ENCODE peak calls at places on chromosome 10, in seven cellular contexts. One of them, this sample, is unnamed.

GRCh38 chr10:80429521-80429966 is 21.2 kb downstream of the PRXL2A start:
- DNase-seq in HS-5: no peak
- DNase-seq in DMS 273 treated with DMSO at 0.1 percent for 48 hours: no peak
- DNase-seq in germinal center: no peak
- DNase-seq in LoVo: peak
- DNase-seq in GM12891: no peak
- DNase-seq in EL: peak
- DNase-seq in this sample: no peak

GRCh38 chr10:3774018-3774813 is 10.8 kb downstream of the KLF6 start:
- DNase-seq in HS-5: no peak
- DNase-seq in DMS 273 treated with DMSO at 0.1 percent for 48 hours: no peak
- DNase-seq in germinal center: no peak
- DNase-seq in LoVo: no peak
- DNase-seq in GM12891: no peak
- DNase-seq in EL: no peak
- DNase-seq in this sample: no peak

GRCh38 chr10:74586088-74586585 is 240.3 kb upstream of the KAT6B start:
- DNase-seq in HS-5: no peak
- DNase-seq in DMS 273 treated with DMSO at 0.1 percent for 48 hours: peak
- DNase-seq in germinal center: no peak
- DNase-seq in LoVo: no peak
- DNase-seq in GM12891: no peak
- DNase-seq in EL: no peak
- DNase-seq in this sample: peak

GRCh38 chr10:22683995-22684305 is 30.4 kb downstream of the PIP4K2A start:
- DNase-seq in HS-5: no peak
- DNase-seq in DMS 273 treated with DMSO at 0.1 percent for 48 hours: no peak
- DNase-seq in germinal center: peak
- DNase-seq in LoVo: no peak
- DNase-seq in GM12891: no peak
- DNase-seq in EL: peak
- DNase-seq in this sample: no peak

GRCh38 chr10:74743401-74743800 is 83.0 kb upstream of the KAT6B start:
- DNase-seq in HS-5: no peak
- DNase-seq in DMS 273 treated with DMSO at 0.1 percent for 48 hours: no peak
- DNase-seq in germinal center: no peak
- DNase-seq in LoVo: no peak
- DNase-seq in GM12891: no peak
- DNase-seq in EL: no peak
- DNase-seq in this sample: no peak

GRCh38 chr10:43352951-43353350 is 18.5 kb upstream of the FXYD4 start:
- DNase-seq in HS-5: no peak
- DNase-seq in DMS 273 treated with DMSO at 0.1 percent for 48 hours: no peak
- DNase-seq in germinal center: no peak
- DNase-seq in LoVo: no peak
- DNase-seq in GM12891: no peak
- DNase-seq in EL: no peak
- DNase-seq in this sample: no peak

GRCh38 chr10:43816351-43817321 is 168.0 kb upstream of the ZNF32 start:
- DNase-seq in HS-5: peak
- DNase-seq in DMS 273 treated with DMSO at 0.1 percent for 48 hours: no peak
- DNase-seq in germinal center: peak
- DNase-seq in LoVo: no peak
- DNase-seq in GM12891: peak
- DNase-seq in EL: peak
- DNase-seq in this sample: peak

GRCh38 chr10:47409171-47409865 is 25.2 kb upstream of the ZNF488 start:
- DNase-seq in HS-5: no peak
- DNase-seq in DMS 273 treated with DMSO at 0.1 percent for 48 hours: no peak
- DNase-seq in germinal center: no peak
- DNase-seq in LoVo: no peak
- DNase-seq in GM12891: no peak
- DNase-seq in EL: no peak
- DNase-seq in this sample: no peak

GRCh38 chr10:75058142-75058541 is 53.3 kb upstream of the SAMD8 start:
- DNase-seq in HS-5: no peak
- DNase-seq in DMS 273 treated with DMSO at 0.1 percent for 48 hours: no peak
- DNase-seq in germinal center: no peak
- DNase-seq in LoVo: peak
- DNase-seq in GM12891: no peak
- DNase-seq in EL: no peak
- DNase-seq in this sample: no peak

GRCh38 chr10:33799281-33799943 is 464.9 kb upstream of the NRP1 start:
- DNase-seq in HS-5: no peak
- DNase-seq in DMS 273 treated with DMSO at 0.1 percent for 48 hours: no peak
- DNase-seq in germinal center: no peak
- DNase-seq in LoVo: no peak
- DNase-seq in GM12891: no peak
- DNase-seq in EL: peak
- DNase-seq in this sample: no peak

GRCh38 chr10:48258083-48258482 is 16.4 kb downstream of the FRMPD2 start:
- DNase-seq in HS-5: no peak
- DNase-seq in DMS 273 treated with DMSO at 0.1 percent for 48 hours: no peak
- DNase-seq in germinal center: no peak
- DNase-seq in LoVo: no peak
- DNase-seq in GM12891: no peak
- DNase-seq in EL: no peak
- DNase-seq in this sample: no peak

GRCh38 chr10:96259884-96260511 is 11.4 kb downstream of the BLNK start:
- DNase-seq in HS-5: no peak
- DNase-seq in DMS 273 treated with DMSO at 0.1 percent for 48 hours: peak
- DNase-seq in germinal center: no peak
- DNase-seq in LoVo: no peak
- DNase-seq in GM12891: no peak
- DNase-seq in EL: no peak
- DNase-seq in this sample: no peak

GRCh38 chr10:76428541-76429330 is 997.3 kb downstream of the LRMDA start:
- DNase-seq in HS-5: peak
- DNase-seq in DMS 273 treated with DMSO at 0.1 percent for 48 hours: no peak
- DNase-seq in germinal center: no peak
- DNase-seq in LoVo: no peak
- DNase-seq in GM12891: no peak
- DNase-seq in EL: peak
- DNase-seq in this sample: no peak

GRCh38 chr10:31698169-31698890 is 230.3 kb downstream of the ARHGAP12 start:
- DNase-seq in HS-5: no peak
- DNase-seq in DMS 273 treated with DMSO at 0.1 percent for 48 hours: no peak
- DNase-seq in germinal center: no peak
- DNase-seq in LoVo: no peak
- DNase-seq in GM12891: no peak
- DNase-seq in EL: peak
- DNase-seq in this sample: no peak

GRCh38 chr10:97442277-97442676 is 3.5 kb downstream of the EXOSC1 start:
- DNase-seq in HS-5: no peak
- DNase-seq in DMS 273 treated with DMSO at 0.1 percent for 48 hours: no peak
- DNase-seq in germinal center: no peak
- DNase-seq in LoVo: no peak
- DNase-seq in GM12891: no peak
- DNase-seq in EL: no peak
- DNase-seq in this sample: no peak

GRCh38 chr10:3366735-3367405 is 194.3 kb upstream of the PITRM1 start:
- DNase-seq in HS-5: no peak
- DNase-seq in DMS 273 treated with DMSO at 0.1 percent for 48 hours: no peak
- DNase-seq in germinal center: no peak
- DNase-seq in LoVo: no peak
- DNase-seq in GM12891: no peak
- DNase-seq in EL: no peak
- DNase-seq in this sample: no peak

GRCh38 chr10:50431118-50431517 is 179.8 kb upstream of the ASAH2 start:
- DNase-seq in HS-5: no peak
- DNase-seq in DMS 273 treated with DMSO at 0.1 percent for 48 hours: no peak
- DNase-seq in germinal center: no peak
- DNase-seq in LoVo: no peak
- DNase-seq in GM12891: no peak
- DNase-seq in EL: peak
- DNase-seq in this sample: no peak

GRCh38 chr10:86203162-86203905 is 163.3 kb downstream of the GRID1 start:
- DNase-seq in HS-5: no peak
- DNase-seq in DMS 273 treated with DMSO at 0.1 percent for 48 hours: no peak
- DNase-seq in germinal center: no peak
- DNase-seq in LoVo: peak
- DNase-seq in GM12891: no peak
- DNase-seq in EL: no peak
- DNase-seq in this sample: peak

GRCh38 chr10:3426190-3426845 is 253.7 kb upstream of the PITRM1 start:
- DNase-seq in HS-5: peak
- DNase-seq in DMS 273 treated with DMSO at 0.1 percent for 48 hours: no peak
- DNase-seq in germinal center: no peak
- DNase-seq in LoVo: peak
- DNase-seq in GM12891: no peak
- DNase-seq in EL: peak
- DNase-seq in this sample: no peak

GRCh38 chr10:133299224-133299623 is 9.4 kb downstream of the TUBGCP2 start:
- DNase-seq in HS-5: no peak
- DNase-seq in DMS 273 treated with DMSO at 0.1 percent for 48 hours: no peak
- DNase-seq in germinal center: no peak
- DNase-seq in LoVo: no peak
- DNase-seq in GM12891: no peak
- DNase-seq in EL: no peak
- DNase-seq in this sample: no peak

GRCh38 chr10:128219295-128219694 is 93.1 kb upstream of the MKI67 start:
- DNase-seq in HS-5: no peak
- DNase-seq in DMS 273 treated with DMSO at 0.1 percent for 48 hours: no peak
- DNase-seq in germinal center: no peak
- DNase-seq in LoVo: no peak
- DNase-seq in GM12891: no peak
- DNase-seq in EL: no peak
- DNase-seq in this sample: no peak

GRCh38 chr10:111916011-111916410 is 267.6 kb downstream of the GPAM start:
- DNase-seq in HS-5: no peak
- DNase-seq in DMS 273 treated with DMSO at 0.1 percent for 48 hours: no peak
- DNase-seq in germinal center: no peak
- DNase-seq in LoVo: no peak
- DNase-seq in GM12891: no peak
- DNase-seq in EL: no peak
- DNase-seq in this sample: no peak

GRCh38 chr10:101188942-101189341 is 40.3 kb downstream of the LBX1 start:
- DNase-seq in HS-5: no peak
- DNase-seq in DMS 273 treated with DMSO at 0.1 percent for 48 hours: no peak
- DNase-seq in germinal center: no peak
- DNase-seq in LoVo: no peak
- DNase-seq in GM12891: no peak
- DNase-seq in EL: no peak
- DNase-seq in this sample: no peak

GRCh38 chr10:10785627-10786333 is 231.9 kb upstream of the CELF2 start:
- DNase-seq in HS-5: peak
- DNase-seq in DMS 273 treated with DMSO at 0.1 percent for 48 hours: no peak
- DNase-seq in germinal center: no peak
- DNase-seq in LoVo: no peak
- DNase-seq in GM12891: no peak
- DNase-seq in EL: peak
- DNase-seq in this sample: no peak

GRCh38 chr10:2714597-2714996 is 352.8 kb upstream of the PFKP start:
- DNase-seq in HS-5: no peak
- DNase-seq in DMS 273 treated with DMSO at 0.1 percent for 48 hours: no peak
- DNase-seq in germinal center: no peak
- DNase-seq in LoVo: no peak
- DNase-seq in GM12891: no peak
- DNase-seq in EL: no peak
- DNase-seq in this sample: no peak

GRCh38 chr10:114687459-114687858 is 29.4 kb upstream of the ABLIM1 start:
- DNase-seq in HS-5: no peak
- DNase-seq in DMS 273 treated with DMSO at 0.1 percent for 48 hours: no peak
- DNase-seq in germinal center: no peak
- DNase-seq in LoVo: no peak
- DNase-seq in GM12891: no peak
- DNase-seq in EL: no peak
- DNase-seq in this sample: no peak

GRCh38 chr10:33134011-33134751 is 176.2 kb upstream of the ITGB1 start:
- DNase-seq in HS-5: no peak
- DNase-seq in DMS 273 treated with DMSO at 0.1 percent for 48 hours: no peak
- DNase-seq in germinal center: no peak
- DNase-seq in LoVo: peak
- DNase-seq in GM12891: no peak
- DNase-seq in EL: peak
- DNase-seq in this sample: peak

GRCh38 chr10:111076191-111076681 is 593 bp upstream of the ADRA2A start:
- DNase-seq in HS-5: peak
- DNase-seq in DMS 273 treated with DMSO at 0.1 percent for 48 hours: peak
- DNase-seq in germinal center: peak
- DNase-seq in LoVo: peak
- DNase-seq in GM12891: peak
- DNase-seq in EL: peak
- DNase-seq in this sample: peak

GRCh38 chr10:129926066-129927055 is 37.7 kb downstream of the EBF3 start:
- DNase-seq in HS-5: no peak
- DNase-seq in DMS 273 treated with DMSO at 0.1 percent for 48 hours: no peak
- DNase-seq in germinal center: no peak
- DNase-seq in LoVo: no peak
- DNase-seq in GM12891: no peak
- DNase-seq in EL: no peak
- DNase-seq in this sample: no peak

GRCh38 chr10:31112961-31113360 is 81.3 kb upstream of the ZNF438 start:
- DNase-seq in HS-5: no peak
- DNase-seq in DMS 273 treated with DMSO at 0.1 percent for 48 hours: no peak
- DNase-seq in germinal center: no peak
- DNase-seq in LoVo: no peak
- DNase-seq in GM12891: no peak
- DNase-seq in EL: no peak
- DNase-seq in this sample: no peak

GRCh38 chr10:102581401-102581800 is 62.9 kb upstream of the TRIM8 start:
- DNase-seq in HS-5: no peak
- DNase-seq in DMS 273 treated with DMSO at 0.1 percent for 48 hours: no peak
- DNase-seq in germinal center: no peak
- DNase-seq in LoVo: no peak
- DNase-seq in GM12891: no peak
- DNase-seq in EL: no peak
- DNase-seq in this sample: no peak

GRCh38 chr10:35641430-35642015 is 573 bp downstream of the FZD8 start:
- DNase-seq in HS-5: no peak
- DNase-seq in DMS 273 treated with DMSO at 0.1 percent for 48 hours: no peak
- DNase-seq in germinal center: peak
- DNase-seq in LoVo: peak
- DNase-seq in GM12891: peak
- DNase-seq in EL: peak
- DNase-seq in this sample: no peak

GRCh38 chr10:103470755-103471653 is 8.0 kb downstream of the CALHM3 start:
- DNase-seq in HS-5: no peak
- DNase-seq in DMS 273 treated with DMSO at 0.1 percent for 48 hours: no peak
- DNase-seq in germinal center: peak
- DNase-seq in LoVo: peak
- DNase-seq in GM12891: peak
- DNase-seq in EL: no peak
- DNase-seq in this sample: peak

GRCh38 chr10:51272580-51272979 is 198.3 kb downstream of the PRKG1 start:
- DNase-seq in HS-5: no peak
- DNase-seq in DMS 273 treated with DMSO at 0.1 percent for 48 hours: no peak
- DNase-seq in germinal center: no peak
- DNase-seq in LoVo: no peak
- DNase-seq in GM12891: no peak
- DNase-seq in EL: no peak
- DNase-seq in this sample: no peak

GRCh38 chr10:97999909-98000248 is 30.5 kb downstream of the CRTAC1 start:
- DNase-seq in HS-5: no peak
- DNase-seq in DMS 273 treated with DMSO at 0.1 percent for 48 hours: no peak
- DNase-seq in germinal center: no peak
- DNase-seq in LoVo: no peak
- DNase-seq in GM12891: no peak
- DNase-seq in EL: no peak
- DNase-seq in this sample: no peak

GRCh38 chr10:116120688-116121087 is 152.3 kb downstream of the GFRA1 start:
- DNase-seq in HS-5: no peak
- DNase-seq in DMS 273 treated with DMSO at 0.1 percent for 48 hours: no peak
- DNase-seq in germinal center: no peak
- DNase-seq in LoVo: no peak
- DNase-seq in GM12891: no peak
- DNase-seq in EL: no peak
- DNase-seq in this sample: peak

GRCh38 chr10:62171791-62172190 is 96.9 kb downstream of the RTKN2 start:
- DNase-seq in HS-5: no peak
- DNase-seq in DMS 273 treated with DMSO at 0.1 percent for 48 hours: no peak
- DNase-seq in germinal center: no peak
- DNase-seq in LoVo: no peak
- DNase-seq in GM12891: no peak
- DNase-seq in EL: peak
- DNase-seq in this sample: no peak

GRCh38 chr10:31929986-31930675 is 1.5 kb upstream of the ARHGAP12 start:
- DNase-seq in HS-5: no peak
- DNase-seq in DMS 273 treated with DMSO at 0.1 percent for 48 hours: no peak
- DNase-seq in germinal center: peak
- DNase-seq in LoVo: no peak
- DNase-seq in GM12891: no peak
- DNase-seq in EL: peak
- DNase-seq in this sample: peak